ENCODE peak calls at places on chromosomes 5 and 9, in six cellular contexts. O is fibroblast of villous mesenchyme; U is fibroblast of the aortic adventitia; V is sigmoid colon; G is nephron progenitor cell; J is CD8-positive, alpha-beta T cell. W is an unnamed sample.

GRCh38 chr9:73116030-73116429 is 35.6 kb upstream of the ANXA1 start:
- DNase-seq in O (peak), V (no peak), G (no peak), U (peak), J (no peak), W (no peak)

GRCh38 chr5:172838151-172838875 is 4.3 kb downstream of the ERGIC1 start:
- DNase-seq in G (no peak), V (no peak), U (no peak), J (no peak), O (no peak), W (no peak)

GRCh38 chr9:130140701-130141100 is 31.5 kb upstream of the NCS1 start:
- DNase-seq in U (no peak), J (no peak), V (no peak), G (no peak), O (no peak), W (no peak)

GRCh38 chr5:38780316-38780715 is 65.5 kb upstream of the OSMR start:
- DNase-seq in V (no peak), G (no peak), O (no peak), J (no peak), U (no peak), W (no peak)

GRCh38 chr5:111478266-111478665 is 34.1 kb downstream of the STARD4 start:
- DNase-seq in V (no peak), G (no peak), O (no peak), J (no peak), U (peak), W (no peak)

GRCh38 chr9:268616-269015 is 54.0 kb downstream of the DOCK8 start:
- DNase-seq in G (no peak), O (no peak), V (no peak), J (no peak), U (no peak), W (no peak)

GRCh38 chr5:17819786-17820185 is 185.5 kb downstream of the TAF11L14 start:
- DNase-seq in U (no peak), J (no peak), V (no peak), G (no peak), O (no peak), W (no peak)

GRCh38 chr9:115117999-115118470 is at the start of gene TNC:
- DNase-seq in G (peak), V (peak), O (peak), J (no peak), U (peak), W (peak)

GRCh38 chr9:107894572-107895261 is 405.1 kb upstream of the KLF4 start:
- DNase-seq in V (peak), G (no peak), U (peak), J (no peak), O (peak), W (no peak)

GRCh38 chr9:108889649-108890067 is 27.6 kb downstream of the ACTL7A start:
- DNase-seq in U (peak), G (no peak), O (peak), J (no peak), V (no peak), W (no peak)

GRCh38 chr9:19441730-19442129 is 32.9 kb downstream of the ACER2 start:
- DNase-seq in G (no peak), U (peak), O (no peak), V (no peak), J (no peak), W (no peak)

GRCh38 chr9:137150485-137151060 is 11.6 kb downstream of the GRIN1 start:
- DNase-seq in J (peak), V (no peak), G (no peak), U (peak), O (peak), W (no peak)

GRCh38 chr5:36876389-36876964 is at the start of gene NIPBL:
- DNase-seq in O (peak), V (peak), U (peak), G (peak), J (peak), W (peak)

GRCh38 chr5:36876965-36877666 is 547 bp downstream of the NIPBL start:
- DNase-seq in V (peak), G (peak), O (peak), J (peak), U (peak), W (peak)

GRCh38 chr5:36875051-36875788 is 1.3 kb upstream of the NIPBL start:
- DNase-seq in V (peak), G (peak), J (peak), U (peak), O (peak), W (peak)

GRCh38 chr5:36874465-36874864 is 2.1 kb upstream of the NIPBL start:
- DNase-seq in G (no peak), O (peak), J (no peak), V (no peak), U (peak), W (no peak)

GRCh38 chr5:36875789-36876388 is 680 bp upstream of the NIPBL start:
- DNase-seq in V (peak), O (peak), U (peak), J (peak), G (peak), W (peak)
- TF ChIP-seq CTCF in V (peak), O (peak), U (peak), J (peak), G (peak), W (peak)

DNA sequence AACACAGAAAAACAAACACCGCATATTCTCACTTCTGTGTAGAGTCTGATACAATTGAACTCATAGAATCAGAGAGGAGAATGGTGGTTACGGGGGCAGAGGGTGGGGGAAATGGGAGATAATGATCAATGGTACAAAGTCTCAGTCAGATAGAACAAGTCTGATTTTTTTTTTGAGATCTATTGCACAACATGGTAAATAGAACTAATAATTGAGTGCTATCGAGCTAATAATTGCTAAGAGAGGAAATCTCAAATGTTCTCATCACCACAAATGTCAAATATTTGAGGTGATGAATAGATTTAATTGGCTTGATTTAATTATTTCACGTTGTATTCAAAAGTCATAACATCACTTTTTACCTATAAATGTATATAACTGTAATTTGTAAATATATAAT is 121.0 kb upstream of the SPIN1 start:
- DNase-seq in U (no peak), O (no peak), J (no peak), G (no peak), V (no peak), W (no peak)
- TF ChIP-seq CTCF in U (no peak), O (no peak), J (no peak), G (no peak), V (no peak), W (no peak)

DNA sequence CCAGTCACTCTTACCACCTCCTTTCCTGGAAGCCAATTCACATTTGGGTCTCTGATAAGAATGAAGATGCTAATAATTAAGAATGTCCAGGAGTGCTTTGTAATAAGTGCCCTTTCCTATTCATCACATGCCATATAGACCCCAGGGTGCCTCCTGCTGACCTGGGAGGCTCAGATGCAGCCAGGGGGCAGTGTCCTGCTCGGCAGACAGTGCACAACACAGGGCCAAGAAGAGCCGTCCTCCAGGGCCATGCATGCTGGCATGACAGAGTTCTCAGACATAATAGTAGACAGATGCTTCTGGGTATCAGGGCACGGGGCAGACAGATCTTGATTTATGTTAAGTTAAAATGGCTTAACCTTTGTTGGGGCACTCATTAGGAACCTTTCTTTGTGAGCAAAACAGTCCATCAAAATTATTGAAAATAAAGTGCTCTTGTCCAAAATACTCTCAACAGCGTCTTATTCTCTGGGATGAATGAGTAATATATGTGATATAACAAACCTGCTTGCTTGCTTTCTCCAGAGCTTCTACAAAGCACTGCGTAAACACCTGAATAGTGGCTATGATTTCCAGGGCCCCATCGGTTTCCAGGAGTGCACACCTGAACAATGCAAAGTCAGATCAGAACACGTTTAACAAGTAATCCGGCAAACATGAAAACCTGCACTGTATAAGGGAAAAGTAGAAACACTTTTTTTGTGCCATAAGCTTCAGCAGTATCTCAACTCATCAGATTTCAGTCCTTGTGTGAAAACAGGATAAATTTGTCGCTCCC is 192.7 kb downstream of the FANCC start:
- DNase-seq in V (no peak), O (no peak), U (no peak), J (no peak), G (no peak), W (no peak)
- TF ChIP-seq CTCF in V (no peak), O (peak), U (peak), J (no peak), G (peak), W (peak)

GRCh38 chr9:5869315-5870019 is 21.2 kb upstream of the MLANA start:
- DNase-seq in O (no peak), J (no peak), V (no peak), U (no peak), G (no peak), W (no peak)
- TF ChIP-seq CTCF in O (peak), J (no peak), V (no peak), U (peak), G (no peak), W (no peak)

DNA sequence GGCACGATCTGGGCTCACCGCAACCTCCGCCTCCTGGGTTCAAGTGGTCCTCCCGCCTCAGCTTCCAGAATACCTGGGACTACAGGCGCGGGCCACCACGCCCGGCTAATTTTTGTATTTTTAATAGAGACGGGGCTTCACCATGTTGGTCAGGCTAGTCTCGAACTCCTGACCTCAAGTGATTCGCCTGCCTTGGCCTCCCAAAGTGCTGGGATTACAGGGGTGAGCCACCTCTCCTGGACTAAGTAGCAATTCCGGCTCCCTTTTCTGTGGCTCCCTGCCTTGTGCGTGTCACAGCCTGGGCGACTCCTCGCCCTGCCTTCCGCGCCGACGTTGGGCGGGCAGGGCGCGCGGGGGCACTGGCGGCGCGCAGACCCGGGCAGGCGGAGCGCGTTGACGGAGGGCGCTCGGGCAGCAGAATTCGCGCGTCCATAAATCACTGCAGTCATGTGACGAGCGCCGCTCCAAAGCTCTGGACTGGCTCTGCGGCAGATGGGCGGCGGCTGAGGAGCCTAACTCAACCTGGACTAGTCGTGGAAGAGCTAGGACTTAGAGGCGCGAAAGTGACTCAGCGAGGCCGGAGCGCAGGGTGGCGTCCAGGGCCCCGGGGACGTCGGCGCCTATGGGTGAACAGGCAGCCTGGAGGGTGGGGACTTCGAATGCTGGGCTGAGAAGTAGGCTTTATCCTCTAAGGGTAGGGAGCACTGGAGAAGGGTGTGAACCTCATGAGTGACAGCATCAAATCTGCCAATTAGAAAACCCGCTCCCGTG is 1.4 kb upstream of the CIZ1 start:
- DNase-seq in G (no peak), U (peak), V (peak), O (peak), J (peak), W (no peak)
- TF ChIP-seq CTCF in G (no peak), U (no peak), V (no peak), O (peak), J (peak), W (no peak)

GRCh38 chr5:168341178-168341577 is 49.7 kb downstream of the WWC1 start:
- DNase-seq in V (no peak), U (no peak), J (no peak), G (no peak), O (no peak), W (no peak)

GRCh38 chr5:168342151-168342825 is 50.8 kb downstream of the WWC1 start:
- DNase-seq in G (no peak), O (no peak), V (no peak), J (no peak), U (no peak), W (no peak)

GRCh38 chr5:168340487-168340886 is 49.0 kb downstream of the WWC1 start:
- DNase-seq in J (no peak), V (no peak), O (no peak), U (no peak), G (no peak), W (no peak)

GRCh38 chr5:168337361-168337760 is 45.9 kb downstream of the WWC1 start:
- DNase-seq in U (no peak), J (no peak), G (no peak), O (no peak), V (no peak), W (no peak)

DNA sequence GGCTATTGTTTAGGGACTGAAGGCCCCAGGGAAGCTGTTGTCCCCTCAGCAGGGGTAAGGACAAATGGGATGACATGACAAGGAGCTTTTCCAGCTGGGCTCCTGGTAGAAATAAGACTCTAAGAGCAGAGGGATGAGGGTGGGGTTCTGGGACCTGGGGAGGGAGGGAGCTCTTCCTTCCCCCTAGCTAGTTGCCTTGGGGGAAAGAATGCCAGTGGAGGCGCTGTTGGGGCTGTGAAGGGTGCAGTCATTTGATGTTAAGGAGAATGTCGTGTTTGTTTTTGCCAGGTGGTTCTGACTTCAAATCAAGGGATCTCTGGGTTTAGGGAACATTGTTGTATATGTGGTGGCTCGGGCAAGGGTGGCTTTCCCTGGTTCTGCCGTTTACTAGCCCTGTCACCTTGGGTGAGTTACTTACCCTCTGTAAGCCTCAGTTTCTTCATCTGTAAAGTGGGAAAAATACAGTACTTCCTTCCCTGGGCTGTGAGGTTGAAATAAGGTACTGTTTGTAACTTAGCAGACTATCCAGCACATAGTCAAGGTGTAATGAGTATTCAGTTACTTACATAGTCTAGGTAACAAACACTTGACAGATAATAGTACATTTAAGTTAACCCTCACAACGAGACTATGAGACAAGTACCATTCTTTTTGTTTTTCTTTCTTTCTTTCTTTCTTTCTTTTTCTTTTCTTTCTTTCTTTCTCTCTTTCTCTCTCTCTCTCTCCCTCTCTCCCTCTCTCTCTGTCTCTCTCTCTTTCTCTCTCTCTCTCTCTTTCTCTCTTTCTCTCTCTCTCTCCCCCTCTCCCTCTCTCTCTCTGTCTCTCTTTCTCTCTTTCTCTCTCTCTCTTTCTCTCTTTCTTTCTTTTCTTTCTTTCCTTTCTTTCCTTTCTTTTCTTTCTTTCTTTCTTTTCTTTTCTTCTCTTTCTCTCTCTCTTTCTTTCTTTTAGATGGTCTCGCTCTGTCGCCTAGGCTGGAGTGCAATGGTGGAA is 48.0 kb downstream of the WWC1 start:
- DNase-seq in V (no peak), J (no peak), O (no peak), U (no peak), G (no peak), W (no peak)
- TF ChIP-seq CTCF in V (no peak), J (no peak), O (no peak), U (no peak), G (no peak), W (peak)

W was measured in chondrocyte.